ENCODE peak calls at places on chromosomes 7 and 10, in nine cellular contexts. F is RWPE1, R is H9, J is psoas muscle, Y is GM23338, B is GM12878, Z is gastrocnemius medialis, P is adrenal gland, A is cardiac muscle cell. H is an unnamed sample.

GRCh38 chr10:71230656-71231025 is 18.3 kb downstream of the UNC5B start:
- DNase-seq in Z (no peak), J (no peak), B (no peak), P (no peak), F (no peak), A (peak), Y (no peak), R (no peak), H (no peak)

GRCh38 chr7:106840342-106840741 is 24.7 kb upstream of the PIK3CG start:
- DNase-seq in F (no peak), R (peak), Z (no peak), A (peak), B (no peak), J (no peak), P (no peak), Y (peak), H (no peak)

GRCh38 chr10:8392216-8392615 is 337.7 kb downstream of the GATA3 start:
- DNase-seq in R (no peak), A (peak), J (no peak), Y (no peak), F (no peak), P (no peak), B (no peak), Z (no peak), H (no peak)

GRCh38 chr7:149266451-149266850 is 4.5 kb downstream of the ZNF783 start:
- DNase-seq in Y (no peak), F (no peak), A (no peak), R (no peak), P (no peak), B (no peak), Z (no peak), J (no peak), H (no peak)

GRCh38 chr10:97822261-97822687 is 27.4 kb upstream of the GOLGA7B start:
- DNase-seq in Y (no peak), J (peak), B (no peak), Z (peak), A (no peak), R (no peak), F (peak), P (no peak), H (peak)

GRCh38 chr10:63409465-63410027 is 56.2 kb downstream of the JMJD1C start:
- DNase-seq in A (peak), R (no peak), F (no peak), P (no peak), Z (no peak), B (no peak), J (no peak), Y (no peak), H (no peak)

GRCh38 chr7:105101864-105102263 is 87.9 kb downstream of the KMT2E start:
- DNase-seq in Y (no peak), A (no peak), B (no peak), J (no peak), F (no peak), R (no peak), Z (no peak), P (no peak), H (no peak)

GRCh38 chr7:78970440-78970916 is 483.0 kb downstream of the MAGI2 start:
- DNase-seq in J (no peak), Y (peak), A (no peak), R (no peak), Z (no peak), F (no peak), B (no peak), P (no peak), H (no peak)

GRCh38 chr7:142482899-142483658 is 225.2 kb upstream of the PRSS58 start:
- DNase-seq in Y (peak), Z (no peak), A (peak), B (no peak), R (peak), P (peak), J (peak), F (peak), H (peak)

GRCh38 chr7:57403601-57404342 is 46.2 kb upstream of the ZNF716 start:
- DNase-seq in F (no peak), R (no peak), P (peak), A (no peak), B (no peak), J (peak), Z (no peak), Y (no peak), H (no peak)

GRCh38 chr7:6273380-6273837 is 985 bp upstream of the CYTH3 start:
- DNase-seq in B (no peak), A (no peak), J (peak), Z (no peak), R (no peak), Y (no peak), F (no peak), P (peak), H (peak)

GRCh38 chr10:84993251-84994035 is 665.1 kb downstream of the CCSER2 start:
- DNase-seq in Y (no peak), Z (no peak), P (no peak), B (no peak), F (no peak), A (no peak), J (no peak), R (no peak), H (peak)

GRCh38 chr7:47663841-47664240 is 81.9 kb upstream of the TNS3 start:
- DNase-seq in R (no peak), Y (no peak), F (no peak), Z (no peak), A (no peak), B (no peak), J (no peak), P (no peak), H (no peak)

GRCh38 chr7:124412531-124412930 is 353.1 kb downstream of the GPR37 start:
- DNase-seq in A (no peak), F (no peak), Z (no peak), R (no peak), J (no peak), B (no peak), P (no peak), Y (no peak), H (no peak)

GRCh38 chr10:30052062-30052461 is 7.3 kb downstream of the JCAD start:
- DNase-seq in F (peak), Z (no peak), R (no peak), A (no peak), Y (no peak), P (no peak), B (no peak), J (no peak), H (no peak)

GRCh38 chr7:111083423-111083822 is 7.5 kb upstream of the LRRN3 start:
- DNase-seq in A (peak), P (no peak), B (peak), R (no peak), F (no peak), Y (no peak), Z (no peak), J (no peak), H (no peak)

GRCh38 chr10:102644646-102645387 is 538 bp downstream of the TRIM8 start:
- DNase-seq in F (peak), A (peak), R (peak), P (peak), Z (peak), Y (peak), J (peak), B (no peak), H (peak)

GRCh38 chr10:31749293-31749692 is 179.3 kb downstream of the ARHGAP12 start:
- DNase-seq in F (no peak), R (no peak), Z (no peak), P (no peak), Y (no peak), A (no peak), B (no peak), J (peak), H (peak)

GRCh38 chr7:70267381-70267780 is 669.1 kb downstream of the AUTS2 start:
- DNase-seq in Y (no peak), R (no peak), P (no peak), A (no peak), F (no peak), Z (no peak), J (no peak), B (no peak), H (no peak)

GRCh38 chr7:36677769-36678435 is 46.4 kb downstream of the AOAH start:
- DNase-seq in J (no peak), P (no peak), A (no peak), F (no peak), B (no peak), R (no peak), Y (no peak), Z (no peak), H (no peak)

GRCh38 chr7:150400779-150401423 is 21.8 kb downstream of the ZNF775 start:
- DNase-seq in Z (no peak), Y (no peak), P (no peak), A (no peak), B (no peak), J (no peak), F (no peak), R (peak), H (peak)
- H3K27ac ChIP-seq in Z (no peak), Y (peak), P (no peak), A (no peak), B (peak), J (no peak), F (peak), R (peak), H (no peak)

GRCh38 chr7:102270176-102270887 is 16.3 kb upstream of the SH2B2 start:
- DNase-seq in A (no peak), B (no peak), Y (no peak), Z (no peak), F (no peak), J (no peak), P (no peak), R (no peak), H (no peak)
- TF ChIP-seq CTCF in A (no peak), B (no peak), Y (no peak), Z (no peak), F (no peak), J (no peak), P (no peak), R (no peak), H (no peak)

DNA sequence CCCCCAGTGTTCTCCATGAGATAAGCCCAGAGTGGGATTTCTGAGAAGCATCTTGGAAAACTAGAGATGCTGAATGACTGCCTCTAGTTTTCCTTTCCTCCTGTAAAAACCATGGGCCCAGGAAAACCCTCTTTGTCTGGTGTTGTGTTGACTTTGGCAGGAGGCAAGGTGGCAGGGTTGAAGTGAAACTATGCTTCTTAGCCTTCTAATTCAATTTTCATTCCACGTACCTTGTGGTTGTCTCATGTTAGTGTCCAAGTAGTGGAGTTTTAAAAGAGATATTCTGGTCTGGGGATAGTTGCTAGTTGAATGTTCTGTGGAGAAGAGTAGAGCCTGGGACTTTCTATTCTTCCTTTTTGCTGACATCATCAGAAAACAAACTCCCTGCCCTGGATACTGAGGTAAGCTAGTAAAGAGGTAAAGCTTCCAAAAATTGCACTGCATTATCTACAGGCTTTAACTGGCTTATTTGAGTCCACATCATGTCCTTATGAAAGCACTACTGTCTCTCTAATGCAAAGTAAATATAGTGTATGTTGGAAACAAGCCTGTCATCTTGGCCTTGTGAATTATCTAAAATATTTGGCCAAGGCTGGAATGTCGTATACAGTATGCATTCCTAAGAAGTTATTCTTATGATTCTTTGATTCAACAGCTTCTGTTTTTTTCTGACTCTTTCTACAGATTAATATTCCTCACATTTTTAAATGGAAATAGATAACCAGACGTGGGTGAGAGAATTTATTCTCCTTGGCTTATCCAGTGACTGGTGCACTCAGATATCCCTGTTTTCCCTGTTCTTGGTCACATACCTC is at the start of gene OR2F2:
- DNase-seq in R (no peak), Z (no peak), B (no peak), A (peak), Y (no peak), P (no peak), J (no peak), F (no peak), H (no peak)
- H3K27ac ChIP-seq in R (no peak), Z (no peak), B (no peak), A (no peak), Y (no peak), P (no peak), J (no peak), F (no peak), H (no peak)

GRCh38 chr7:151895695-151896485 is 19.0 kb upstream of the PRKAG2 start:
- DNase-seq in Z (no peak), B (no peak), F (no peak), Y (no peak), R (no peak), P (peak), A (no peak), J (no peak), H (no peak)

GRCh38 chr7:151897951-151898686 is 21.2 kb upstream of the PRKAG2 start:
- DNase-seq in F (no peak), R (no peak), A (no peak), P (no peak), B (no peak), Z (no peak), J (no peak), Y (no peak), H (no peak)

GRCh38 chr7:151897201-151897711 is 20.3 kb upstream of the PRKAG2 start:
- DNase-seq in B (no peak), R (peak), F (no peak), Z (no peak), Y (peak), J (no peak), P (no peak), A (peak), H (peak)

GRCh38 chr7:151895008-151895661 is 18.2 kb upstream of the PRKAG2 start:
- DNase-seq in Y (no peak), A (no peak), J (no peak), Z (no peak), P (no peak), R (no peak), F (peak), B (no peak), H (no peak)

GRCh38 chr7:151896486-151896885 is 19.6 kb upstream of the PRKAG2 start:
- DNase-seq in B (no peak), F (no peak), Y (no peak), A (no peak), P (no peak), J (no peak), Z (no peak), R (no peak), H (no peak)
- TF ChIP-seq CTCF in B (no peak), F (no peak), Y (no peak), A (no peak), P (no peak), J (no peak), Z (no peak), R (no peak), H (no peak)

DNA sequence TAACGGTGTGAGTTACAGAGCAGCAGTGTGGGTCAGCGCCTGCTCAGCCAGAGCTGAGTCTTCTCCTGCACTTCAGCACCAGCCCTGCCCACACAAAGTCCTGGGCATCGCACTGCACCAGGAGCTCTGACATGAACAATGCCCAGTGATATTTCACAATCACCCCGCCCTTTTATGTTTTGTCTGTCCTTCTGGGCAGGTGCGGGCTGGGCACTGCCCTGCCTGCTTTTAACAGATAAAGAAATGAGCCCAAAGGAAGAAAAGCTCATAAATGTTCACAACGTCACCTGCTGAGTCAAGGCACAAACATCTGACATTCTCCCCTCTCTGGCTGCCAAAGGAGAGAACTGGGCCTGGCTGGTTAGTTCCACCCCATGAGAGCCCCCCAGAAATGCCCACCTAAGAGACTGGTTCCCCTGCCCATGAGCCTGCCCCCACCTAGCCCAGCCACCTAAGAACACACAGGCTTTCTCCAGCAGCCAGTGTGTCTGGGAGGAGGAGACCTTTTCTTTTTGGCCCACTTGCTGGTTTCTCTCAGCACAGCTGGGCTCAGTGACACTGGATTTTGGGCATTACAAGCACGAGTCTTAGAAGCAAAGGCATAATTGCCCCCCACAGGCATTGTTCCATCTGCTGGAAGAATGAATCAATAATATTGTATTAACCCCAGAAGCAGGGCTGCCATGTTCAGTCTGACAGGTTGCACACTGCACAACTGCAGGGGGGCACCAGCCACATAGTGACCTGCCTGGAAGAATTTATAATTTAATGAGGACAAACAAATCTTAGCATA is 22.3 kb downstream of the CALML3 start:
- DNase-seq in J (peak), Z (no peak), F (peak), R (no peak), Y (no peak), A (no peak), P (no peak), B (no peak), H (peak)
- H3K27ac ChIP-seq in J (peak), Z (peak), F (peak), R (no peak), Y (no peak), A (no peak), P (no peak), B (no peak), H (peak)

DNA sequence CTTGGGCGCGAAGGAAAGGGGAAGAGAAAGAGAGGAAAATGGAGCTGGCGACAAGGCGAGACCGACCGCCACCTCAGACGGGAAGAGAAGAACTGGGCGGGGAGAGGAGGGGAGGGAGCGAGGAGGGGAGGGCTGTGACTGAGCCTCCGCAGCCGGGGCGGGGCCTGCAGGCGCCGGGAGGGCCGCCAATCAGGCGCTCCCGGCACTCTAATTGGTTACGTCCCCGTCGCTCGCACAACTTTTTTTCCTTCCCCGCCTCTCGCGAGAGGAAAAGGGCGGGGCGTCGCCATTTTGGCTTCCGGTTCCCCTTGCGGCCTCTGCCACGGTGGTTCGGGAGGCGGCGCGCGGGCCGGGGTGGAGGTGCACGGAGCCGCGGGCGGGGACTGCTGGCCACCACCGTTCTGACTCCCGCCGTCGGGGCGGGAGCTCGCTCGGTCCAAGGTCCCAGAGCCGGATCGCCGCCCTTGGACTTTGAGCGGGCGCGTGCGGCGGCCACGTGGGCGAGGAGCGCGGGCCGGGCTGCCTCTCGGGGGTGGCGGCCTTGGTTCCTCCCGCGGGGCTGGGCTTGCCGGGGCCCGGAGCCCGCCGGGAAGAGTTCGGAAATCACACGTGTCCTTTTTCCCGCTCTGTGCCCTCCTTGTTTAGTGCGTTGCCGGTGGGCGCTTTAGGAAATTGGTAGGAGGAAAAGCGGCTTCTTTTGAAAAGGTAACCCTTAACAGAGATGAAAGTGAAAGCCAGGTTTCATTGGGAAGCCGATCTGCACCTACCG is at the start of gene GDI2:
- DNase-seq in R (peak), Y (peak), A (peak), B (peak), P (peak), Z (peak), J (peak), F (peak), H (peak)
- TF ChIP-seq CTCF in R (no peak), Y (no peak), A (no peak), B (no peak), P (no peak), Z (peak), J (no peak), F (no peak), H (no peak)

H was measured in body of pancreas.